ENCODE peak calls at places on chromosomes 12 and 14, in eight cellular contexts. One of them, this sample, is unnamed.

GRCh38 chr14:88323520-88324199 is 591 bp upstream of the KCNK10 start:
- DNase-seq in transverse colon: no peak
- DNase-seq in NT2/D1: no peak
- DNase-seq in coronary artery: no peak
- DNase-seq in pancreas: peak; percentile 14
- DNase-seq in IMR-90: peak; percentile 1
- DNase-seq in uterus: no peak
- DNase-seq in left ventricle myocardium inferior: no peak
- DNase-seq in this sample: peak; percentile 36

GRCh38 chr12:124415064-124415463 is 120.2 kb downstream of the RFLNA start:
- DNase-seq in transverse colon: no peak
- DNase-seq in NT2/D1: no peak
- DNase-seq in coronary artery: no peak
- DNase-seq in pancreas: no peak
- DNase-seq in IMR-90: no peak
- DNase-seq in uterus: no peak
- DNase-seq in left ventricle myocardium inferior: no peak
- DNase-seq in this sample: no peak

GRCh38 chr12:104669057-104669770 is 212.5 kb downstream of the CHST11 start:
- DNase-seq in transverse colon: peak; percentile 45
- DNase-seq in NT2/D1: no peak
- DNase-seq in coronary artery: peak; percentile 85
- DNase-seq in pancreas: peak; percentile 67
- DNase-seq in IMR-90: no peak
- DNase-seq in uterus: peak; percentile 46
- DNase-seq in left ventricle myocardium inferior: peak; percentile 77
- DNase-seq in this sample: peak; percentile 90

GRCh38 chr12:60335765-60336164 is 739.9 kb downstream of the SLC16A7 start:
- DNase-seq in transverse colon: no peak
- DNase-seq in NT2/D1: no peak
- DNase-seq in coronary artery: no peak
- DNase-seq in pancreas: no peak
- DNase-seq in IMR-90: peak; percentile 67
- DNase-seq in uterus: no peak
- DNase-seq in left ventricle myocardium inferior: no peak
- DNase-seq in this sample: no peak

GRCh38 chr12:13126494-13126893 is 23.0 kb upstream of the GSG1 start:
- DNase-seq in transverse colon: no peak
- DNase-seq in NT2/D1: no peak
- DNase-seq in coronary artery: no peak
- DNase-seq in pancreas: no peak
- DNase-seq in IMR-90: no peak
- DNase-seq in uterus: no peak
- DNase-seq in left ventricle myocardium inferior: no peak
- DNase-seq in this sample: no peak

GRCh38 chr14:77923131-77923933 is 123.4 kb downstream of the ADCK1 start:
- DNase-seq in transverse colon: no peak
- DNase-seq in NT2/D1: no peak
- DNase-seq in coronary artery: no peak
- DNase-seq in pancreas: no peak
- DNase-seq in IMR-90: no peak
- DNase-seq in uterus: no peak
- DNase-seq in left ventricle myocardium inferior: no peak
- DNase-seq in this sample: no peak

GRCh38 chr14:60760209-60760608 is 25.6 kb downstream of the MNAT1 start:
- DNase-seq in transverse colon: no peak
- DNase-seq in NT2/D1: no peak
- DNase-seq in coronary artery: no peak
- DNase-seq in pancreas: no peak
- DNase-seq in IMR-90: no peak
- DNase-seq in uterus: no peak
- DNase-seq in left ventricle myocardium inferior: no peak
- DNase-seq in this sample: no peak

GRCh38 chr12:122097641-122098364 is 19.2 kb downstream of the MLXIP start:
- DNase-seq in transverse colon: peak; percentile 85
- DNase-seq in NT2/D1: no peak
- DNase-seq in coronary artery: no peak
- DNase-seq in pancreas: peak; percentile 95
- DNase-seq in IMR-90: peak; percentile 44
- DNase-seq in uterus: no peak
- DNase-seq in left ventricle myocardium inferior: peak; percentile 60
- DNase-seq in this sample: no peak

GRCh38 chr12:76101739-76102385 is 17.4 kb upstream of the NAP1L1 start:
- DNase-seq in transverse colon: no peak
- DNase-seq in NT2/D1: no peak
- DNase-seq in coronary artery: no peak
- DNase-seq in pancreas: no peak
- DNase-seq in IMR-90: no peak
- DNase-seq in uterus: no peak
- DNase-seq in left ventricle myocardium inferior: no peak
- DNase-seq in this sample: no peak

GRCh38 chr12:52141306-52141705 is 50.5 kb downstream of the KRT80 start:
- DNase-seq in transverse colon: no peak
- DNase-seq in NT2/D1: no peak
- DNase-seq in coronary artery: peak; percentile 62
- DNase-seq in pancreas: no peak
- DNase-seq in IMR-90: no peak
- DNase-seq in uterus: no peak
- DNase-seq in left ventricle myocardium inferior: no peak
- DNase-seq in this sample: no peak

GRCh38 chr12:101763246-101763931 is 24.1 kb upstream of the SYCP3 start:
- DNase-seq in transverse colon: no peak
- DNase-seq in NT2/D1: no peak
- DNase-seq in coronary artery: no peak
- DNase-seq in pancreas: no peak
- DNase-seq in IMR-90: no peak
- DNase-seq in uterus: no peak
- DNase-seq in left ventricle myocardium inferior: no peak
- DNase-seq in this sample: no peak

GRCh38 chr12:123850246-123851134 is 88.4 kb downstream of the DNAH10 start:
- DNase-seq in transverse colon: no peak
- DNase-seq in NT2/D1: no peak
- DNase-seq in coronary artery: peak; percentile 33
- DNase-seq in pancreas: no peak
- DNase-seq in IMR-90: no peak
- DNase-seq in uterus: no peak
- DNase-seq in left ventricle myocardium inferior: no peak
- DNase-seq in this sample: no peak

GRCh38 chr12:113109872-113110623 is 25.5 kb downstream of the RASAL1 start:
- DNase-seq in transverse colon: no peak
- DNase-seq in NT2/D1: no peak
- DNase-seq in coronary artery: no peak
- DNase-seq in pancreas: no peak
- DNase-seq in IMR-90: no peak
- DNase-seq in uterus: no peak
- DNase-seq in left ventricle myocardium inferior: no peak
- DNase-seq in this sample: no peak

GRCh38 chr14:75491376-75491978 is 30.8 kb upstream of the BATF start:
- DNase-seq in transverse colon: no peak
- DNase-seq in NT2/D1: no peak
- DNase-seq in coronary artery: peak; percentile 63
- DNase-seq in pancreas: no peak
- DNase-seq in IMR-90: no peak
- DNase-seq in uterus: no peak
- DNase-seq in left ventricle myocardium inferior: no peak
- DNase-seq in this sample: no peak

GRCh38 chr12:44817687-44818086 is 58.4 kb downstream of the NELL2 start:
- DNase-seq in transverse colon: no peak
- DNase-seq in NT2/D1: no peak
- DNase-seq in coronary artery: no peak
- DNase-seq in pancreas: no peak
- DNase-seq in IMR-90: no peak
- DNase-seq in uterus: no peak
- DNase-seq in left ventricle myocardium inferior: no peak
- DNase-seq in this sample: no peak

GRCh38 chr12:40874868-40875267 is 182.6 kb downstream of the CNTN1 start:
- DNase-seq in transverse colon: no peak
- DNase-seq in NT2/D1: no peak
- DNase-seq in coronary artery: no peak
- DNase-seq in pancreas: no peak
- DNase-seq in IMR-90: no peak
- DNase-seq in uterus: no peak
- DNase-seq in left ventricle myocardium inferior: no peak
- DNase-seq in this sample: no peak

GRCh38 chr12:91053951-91054715 is 3.7 kb downstream of the KERA start:
- DNase-seq in transverse colon: peak; percentile 7
- DNase-seq in NT2/D1: no peak
- DNase-seq in coronary artery: no peak
- DNase-seq in pancreas: no peak
- DNase-seq in IMR-90: peak; percentile 72
- DNase-seq in uterus: peak; percentile 60
- DNase-seq in left ventricle myocardium inferior: no peak
- DNase-seq in this sample: no peak

DNA sequence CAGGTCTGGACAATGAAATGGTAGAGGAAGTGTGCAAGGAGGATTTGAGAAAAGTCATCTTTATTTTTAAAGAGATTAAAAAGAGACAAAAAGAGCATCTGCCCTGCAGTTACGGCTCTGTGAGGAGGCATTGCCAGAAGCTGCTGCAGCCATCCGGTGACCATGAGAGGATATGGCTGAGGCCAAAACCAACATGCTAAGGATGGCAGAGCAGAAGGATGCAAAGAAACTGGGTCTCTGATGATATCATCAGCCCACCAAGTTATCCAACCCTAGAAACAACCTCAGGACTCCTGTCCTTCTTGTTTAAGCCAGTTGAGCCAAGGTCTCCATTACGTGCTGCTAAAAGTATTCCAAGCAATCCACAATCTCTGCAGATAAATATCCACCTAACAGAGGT is 48.0 kb upstream of the CCND2 start:
- DNase-seq in transverse colon: no peak
- DNase-seq in NT2/D1: no peak
- DNase-seq in coronary artery: peak; percentile 16
- DNase-seq in pancreas: no peak
- DNase-seq in IMR-90: no peak
- DNase-seq in uterus: no peak
- DNase-seq in left ventricle myocardium inferior: no peak
- DNase-seq in this sample: no peak
- H3K4me3 ChIP-seq in transverse colon: no peak overlapping the region
- H3K4me3 ChIP-seq in NT2/D1: no peak overlapping the region
- H3K4me3 ChIP-seq in coronary artery: no peak overlapping the region
- H3K4me3 ChIP-seq in pancreas: no peak overlapping the region
- H3K4me3 ChIP-seq in IMR-90: no peak overlapping the region
- H3K4me3 ChIP-seq in uterus: no peak overlapping the region
- H3K4me3 ChIP-seq in left ventricle myocardium inferior: no peak overlapping the region
- H3K4me3 ChIP-seq in this sample: no peak overlapping the region

GRCh38 chr14:68979021-68979721 is at the start of gene ACTN1:
- DNase-seq in transverse colon: peak; percentile 91
- DNase-seq in NT2/D1: peak; percentile 71
- DNase-seq in coronary artery: peak; percentile 98
- DNase-seq in pancreas: peak; percentile 94
- DNase-seq in IMR-90: peak; percentile 97
- DNase-seq in uterus: peak; percentile 97
- DNase-seq in left ventricle myocardium inferior: peak; percentile 93
- DNase-seq in this sample: peak; percentile 85

GRCh38 chr14:68977137-68977740 is 1.9 kb downstream of the ACTN1 start:
- DNase-seq in transverse colon: no peak
- DNase-seq in NT2/D1: no peak
- DNase-seq in coronary artery: no peak
- DNase-seq in pancreas: no peak
- DNase-seq in IMR-90: no peak
- DNase-seq in uterus: no peak
- DNase-seq in left ventricle myocardium inferior: no peak
- DNase-seq in this sample: no peak

GRCh38 chr14:68977741-68978549 is 1.2 kb downstream of the ACTN1 start:
- DNase-seq in transverse colon: peak; percentile 73
- DNase-seq in NT2/D1: no peak
- DNase-seq in coronary artery: peak; percentile 94
- DNase-seq in pancreas: peak; percentile 57
- DNase-seq in IMR-90: peak; percentile 95
- DNase-seq in uterus: peak; percentile 91
- DNase-seq in left ventricle myocardium inferior: peak; percentile 64
- DNase-seq in this sample: no peak

GRCh38 chr14:68979722-68980552 is 835 bp upstream of the ACTN1 start:
- DNase-seq in transverse colon: peak; percentile 61
- DNase-seq in NT2/D1: no peak
- DNase-seq in coronary artery: peak; percentile 85
- DNase-seq in pancreas: peak; percentile 48
- DNase-seq in IMR-90: peak; percentile 63
- DNase-seq in uterus: peak; percentile 58
- DNase-seq in left ventricle myocardium inferior: peak; percentile 50
- DNase-seq in this sample: peak; percentile 56

DNA sequence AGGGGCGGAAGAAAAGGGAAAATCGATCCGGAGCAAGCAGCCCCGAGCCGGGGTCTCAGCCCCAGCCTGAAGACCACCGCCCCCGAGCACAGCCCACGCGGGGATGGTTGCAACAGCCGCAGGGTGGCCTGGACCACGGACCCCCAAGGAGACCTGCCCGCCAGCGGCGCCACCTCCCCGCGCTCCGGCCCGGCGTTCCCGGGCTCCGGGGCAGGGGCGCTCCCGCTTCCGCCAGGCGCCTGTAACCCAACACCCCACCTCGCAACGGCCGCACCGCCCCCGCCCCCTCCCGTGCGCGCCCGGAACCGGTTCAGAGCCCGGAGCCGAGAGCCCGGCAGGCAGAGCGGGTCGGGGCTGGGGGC is 571 bp downstream of the ACTN1 start:
- DNase-seq in transverse colon: peak; percentile 66
- DNase-seq in NT2/D1: no peak
- DNase-seq in coronary artery: no peak
- DNase-seq in pancreas: peak; percentile 79
- DNase-seq in IMR-90: no peak
- DNase-seq in uterus: peak; percentile 82
- DNase-seq in left ventricle myocardium inferior: peak; percentile 71
- DNase-seq in this sample: no peak
- H3K4me3 ChIP-seq in transverse colon: peak overlapping the region; percentile 71
- H3K4me3 ChIP-seq in NT2/D1: peak overlapping the region; percentile 89
- H3K4me3 ChIP-seq in coronary artery: peak overlapping the region; percentile 89
- H3K4me3 ChIP-seq in pancreas: peak overlapping the region; percentile 94
- H3K4me3 ChIP-seq in IMR-90: peak overlapping the region; percentile 71
- H3K4me3 ChIP-seq in uterus: peak overlapping the region; percentile 88
- H3K4me3 ChIP-seq in left ventricle myocardium inferior: peak overlapping the region; percentile 93
- H3K4me3 ChIP-seq in this sample: peak overlapping the region; percentile 72

DNA sequence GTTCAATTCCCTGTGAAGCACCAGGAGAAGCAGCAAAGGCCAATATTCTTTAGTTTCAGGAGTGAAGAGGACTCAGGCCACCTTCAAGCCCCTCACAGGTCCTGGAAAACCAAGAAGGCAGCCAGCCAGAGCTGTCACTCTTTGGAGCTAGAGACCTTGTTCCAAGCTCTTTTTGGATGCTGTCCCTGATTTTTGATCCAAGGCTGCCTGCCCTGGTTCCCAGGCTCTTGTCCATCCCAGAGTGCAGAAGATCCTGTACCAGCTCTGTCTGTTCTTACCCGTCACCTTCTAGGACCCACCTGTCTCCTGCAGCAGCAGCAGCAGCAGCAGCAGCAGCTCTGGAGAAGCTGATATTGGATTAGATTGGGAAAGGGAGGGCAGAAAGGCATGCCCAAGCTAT is 157.1 kb upstream of the NEDD1 start:
- DNase-seq in transverse colon: no peak
- DNase-seq in NT2/D1: peak; percentile 9
- DNase-seq in coronary artery: no peak
- DNase-seq in pancreas: no peak
- DNase-seq in IMR-90: no peak
- DNase-seq in uterus: no peak
- DNase-seq in left ventricle myocardium inferior: no peak
- DNase-seq in this sample: no peak
- H3K4me3 ChIP-seq in transverse colon: no peak overlapping the region
- H3K4me3 ChIP-seq in NT2/D1: no peak overlapping the region
- H3K4me3 ChIP-seq in coronary artery: no peak overlapping the region
- H3K4me3 ChIP-seq in pancreas: no peak overlapping the region
- H3K4me3 ChIP-seq in IMR-90: no peak overlapping the region
- H3K4me3 ChIP-seq in uterus: no peak overlapping the region
- H3K4me3 ChIP-seq in left ventricle myocardium inferior: no peak overlapping the region
- H3K4me3 ChIP-seq in this sample: no peak overlapping the region

GRCh38 chr12:92745874-92746553 is 43.2 kb downstream of the PLEKHG7 start:
- DNase-seq in transverse colon: peak; percentile 29
- DNase-seq in NT2/D1: no peak
- DNase-seq in coronary artery: peak; percentile 85
- DNase-seq in pancreas: peak; percentile 32
- DNase-seq in IMR-90: peak; percentile 97
- DNase-seq in uterus: peak; percentile 70
- DNase-seq in left ventricle myocardium inferior: peak; percentile 83
- DNase-seq in this sample: peak; percentile 83
- H3K4me3 ChIP-seq in transverse colon: no peak overlapping the region
- H3K4me3 ChIP-seq in NT2/D1: no peak overlapping the region
- H3K4me3 ChIP-seq in coronary artery: no peak overlapping the region
- H3K4me3 ChIP-seq in pancreas: no peak overlapping the region
- H3K4me3 ChIP-seq in IMR-90: no peak overlapping the region
- H3K4me3 ChIP-seq in uterus: no peak overlapping the region
- H3K4me3 ChIP-seq in left ventricle myocardium inferior: no peak overlapping the region
- H3K4me3 ChIP-seq in this sample: no peak overlapping the region